ENCODE peak calls at places on chromosomes 5 and 9, in seven cellular contexts. One of them, this sample, is unnamed.

GRCh38 chr9:98391406-98391805 is 136.0 kb upstream of the TBC1D2 start:
- DNase-seq in tibial nerve: no peak
- DNase-seq in vagina: no peak
- DNase-seq in AG20443: no peak
- DNase-seq in sciatic nerve: no peak
- DNase-seq in stimulated activated CD4-positive, alpha-beta T cell treated with anti-CD3 and anti-CD28 coated beads, Interleukin-4, amount 100 ng/mL, for 1 hour: no peak
- DNase-seq in ELR: peak
- DNase-seq in this sample: no peak

GRCh38 chr5:146510528-146510927 is 5.5 kb downstream of the GPR151 start:
- DNase-seq in ELR: peak
- DNase-seq in tibial nerve: no peak
- DNase-seq in sciatic nerve: no peak
- DNase-seq in stimulated activated CD4-positive, alpha-beta T cell treated with anti-CD3 and anti-CD28 coated beads, Interleukin-4, amount 100 ng/mL, for 1 hour: no peak
- DNase-seq in AG20443: no peak
- DNase-seq in vagina: no peak
- DNase-seq in this sample: no peak

GRCh38 chr5:33938881-33939280 is 2.7 kb downstream of the RXFP3 start:
- DNase-seq in AG20443: no peak
- DNase-seq in sciatic nerve: no peak
- DNase-seq in tibial nerve: no peak
- DNase-seq in ELR: no peak
- DNase-seq in vagina: no peak
- DNase-seq in stimulated activated CD4-positive, alpha-beta T cell treated with anti-CD3 and anti-CD28 coated beads, Interleukin-4, amount 100 ng/mL, for 1 hour: no peak
- DNase-seq in this sample: no peak

GRCh38 chr9:127144670-127145458 is 22.4 kb upstream of the ANGPTL2 start:
- DNase-seq in tibial nerve: no peak
- DNase-seq in sciatic nerve: no peak
- DNase-seq in vagina: peak
- DNase-seq in ELR: no peak
- DNase-seq in AG20443: no peak
- DNase-seq in stimulated activated CD4-positive, alpha-beta T cell treated with anti-CD3 and anti-CD28 coated beads, Interleukin-4, amount 100 ng/mL, for 1 hour: no peak
- DNase-seq in this sample: no peak

GRCh38 chr9:136697146-136697820 is 10.0 kb upstream of the AGPAT2 start:
- DNase-seq in stimulated activated CD4-positive, alpha-beta T cell treated with anti-CD3 and anti-CD28 coated beads, Interleukin-4, amount 100 ng/mL, for 1 hour: no peak
- DNase-seq in sciatic nerve: no peak
- DNase-seq in AG20443: no peak
- DNase-seq in vagina: no peak
- DNase-seq in ELR: no peak
- DNase-seq in tibial nerve: no peak
- DNase-seq in this sample: no peak

GRCh38 chr9:97895695-97896332 is 26.5 kb downstream of the TRMO start:
- DNase-seq in stimulated activated CD4-positive, alpha-beta T cell treated with anti-CD3 and anti-CD28 coated beads, Interleukin-4, amount 100 ng/mL, for 1 hour: no peak
- DNase-seq in vagina: no peak
- DNase-seq in AG20443: no peak
- DNase-seq in ELR: peak
- DNase-seq in tibial nerve: no peak
- DNase-seq in sciatic nerve: no peak
- DNase-seq in this sample: no peak

GRCh38 chr5:15927710-15928380 is 251.7 kb downstream of the MARCHF11 start:
- DNase-seq in vagina: no peak
- DNase-seq in stimulated activated CD4-positive, alpha-beta T cell treated with anti-CD3 and anti-CD28 coated beads, Interleukin-4, amount 100 ng/mL, for 1 hour: no peak
- DNase-seq in AG20443: no peak
- DNase-seq in sciatic nerve: no peak
- DNase-seq in tibial nerve: no peak
- DNase-seq in ELR: no peak
- DNase-seq in this sample: no peak

GRCh38 chr5:123610665-123611406 is 98.9 kb downstream of the CSNK1G3 start:
- DNase-seq in tibial nerve: peak
- DNase-seq in vagina: no peak
- DNase-seq in stimulated activated CD4-positive, alpha-beta T cell treated with anti-CD3 and anti-CD28 coated beads, Interleukin-4, amount 100 ng/mL, for 1 hour: no peak
- DNase-seq in ELR: peak
- DNase-seq in sciatic nerve: no peak
- DNase-seq in AG20443: peak
- DNase-seq in this sample: peak

GRCh38 chr5:16568875-16569580 is 47.8 kb downstream of the RETREG1 start:
- DNase-seq in vagina: no peak
- DNase-seq in tibial nerve: no peak
- DNase-seq in AG20443: no peak
- DNase-seq in stimulated activated CD4-positive, alpha-beta T cell treated with anti-CD3 and anti-CD28 coated beads, Interleukin-4, amount 100 ng/mL, for 1 hour: no peak
- DNase-seq in ELR: peak
- DNase-seq in sciatic nerve: peak
- DNase-seq in this sample: no peak

GRCh38 chr9:25225938-25226760 is 452.1 kb downstream of the TUSC1 start:
- DNase-seq in AG20443: no peak
- DNase-seq in tibial nerve: no peak
- DNase-seq in sciatic nerve: no peak
- DNase-seq in vagina: no peak
- DNase-seq in stimulated activated CD4-positive, alpha-beta T cell treated with anti-CD3 and anti-CD28 coated beads, Interleukin-4, amount 100 ng/mL, for 1 hour: no peak
- DNase-seq in ELR: no peak
- DNase-seq in this sample: no peak

GRCh38 chr5:147560982-147561381 is 51.1 kb upstream of the DPYSL3 start:
- DNase-seq in vagina: no peak
- DNase-seq in ELR: no peak
- DNase-seq in sciatic nerve: no peak
- DNase-seq in tibial nerve: no peak
- DNase-seq in AG20443: no peak
- DNase-seq in stimulated activated CD4-positive, alpha-beta T cell treated with anti-CD3 and anti-CD28 coated beads, Interleukin-4, amount 100 ng/mL, for 1 hour: no peak
- DNase-seq in this sample: no peak

GRCh38 chr9:136481558-136481957 is 1.3 kb downstream of the SEC16A start:
- DNase-seq in tibial nerve: no peak
- DNase-seq in ELR: no peak
- DNase-seq in stimulated activated CD4-positive, alpha-beta T cell treated with anti-CD3 and anti-CD28 coated beads, Interleukin-4, amount 100 ng/mL, for 1 hour: no peak
- DNase-seq in vagina: no peak
- DNase-seq in sciatic nerve: no peak
- DNase-seq in AG20443: no peak
- DNase-seq in this sample: no peak

GRCh38 chr9:80061940-80062339 is 490.2 kb downstream of the TLE4 start:
- DNase-seq in sciatic nerve: no peak
- DNase-seq in ELR: peak
- DNase-seq in tibial nerve: peak
- DNase-seq in AG20443: peak
- DNase-seq in stimulated activated CD4-positive, alpha-beta T cell treated with anti-CD3 and anti-CD28 coated beads, Interleukin-4, amount 100 ng/mL, for 1 hour: no peak
- DNase-seq in vagina: no peak
- DNase-seq in this sample: no peak

GRCh38 chr5:1011226-1011631 is 2.6 kb downstream of the NKD2 start:
- DNase-seq in tibial nerve: no peak
- DNase-seq in AG20443: no peak
- DNase-seq in ELR: peak
- DNase-seq in vagina: no peak
- DNase-seq in sciatic nerve: no peak
- DNase-seq in stimulated activated CD4-positive, alpha-beta T cell treated with anti-CD3 and anti-CD28 coated beads, Interleukin-4, amount 100 ng/mL, for 1 hour: peak
- DNase-seq in this sample: no peak

GRCh38 chr5:32329395-32329834 is 16.7 kb upstream of the MTMR12 start:
- DNase-seq in sciatic nerve: peak
- DNase-seq in stimulated activated CD4-positive, alpha-beta T cell treated with anti-CD3 and anti-CD28 coated beads, Interleukin-4, amount 100 ng/mL, for 1 hour: peak
- DNase-seq in tibial nerve: peak
- DNase-seq in vagina: no peak
- DNase-seq in ELR: peak
- DNase-seq in AG20443: peak
- DNase-seq in this sample: no peak

GRCh38 chr5:119250946-119251901 is 104.6 kb upstream of the TNFAIP8 start:
- DNase-seq in vagina: no peak
- DNase-seq in tibial nerve: no peak
- DNase-seq in ELR: no peak
- DNase-seq in AG20443: no peak
- DNase-seq in sciatic nerve: no peak
- DNase-seq in stimulated activated CD4-positive, alpha-beta T cell treated with anti-CD3 and anti-CD28 coated beads, Interleukin-4, amount 100 ng/mL, for 1 hour: no peak
- DNase-seq in this sample: no peak

GRCh38 chr9:101566904-101567724 is 27.7 kb downstream of the PPP3R2 start:
- DNase-seq in tibial nerve: no peak
- DNase-seq in ELR: peak
- DNase-seq in vagina: no peak
- DNase-seq in stimulated activated CD4-positive, alpha-beta T cell treated with anti-CD3 and anti-CD28 coated beads, Interleukin-4, amount 100 ng/mL, for 1 hour: peak
- DNase-seq in sciatic nerve: no peak
- DNase-seq in AG20443: peak
- DNase-seq in this sample: no peak

GRCh38 chr5:171580506-171581265 is 161.2 kb downstream of the FGF18 start:
- DNase-seq in vagina: no peak
- DNase-seq in sciatic nerve: no peak
- DNase-seq in stimulated activated CD4-positive, alpha-beta T cell treated with anti-CD3 and anti-CD28 coated beads, Interleukin-4, amount 100 ng/mL, for 1 hour: no peak
- DNase-seq in ELR: peak
- DNase-seq in AG20443: peak
- DNase-seq in tibial nerve: no peak
- DNase-seq in this sample: no peak

GRCh38 chr9:12696931-12697622 is 3.9 kb downstream of the TYRP1 start:
- DNase-seq in AG20443: no peak
- DNase-seq in vagina: no peak
- DNase-seq in stimulated activated CD4-positive, alpha-beta T cell treated with anti-CD3 and anti-CD28 coated beads, Interleukin-4, amount 100 ng/mL, for 1 hour: no peak
- DNase-seq in ELR: no peak
- DNase-seq in sciatic nerve: no peak
- DNase-seq in tibial nerve: no peak
- DNase-seq in this sample: no peak

GRCh38 chr9:137480686-137481683 is 21.9 kb upstream of the NSMF start:
- DNase-seq in AG20443: no peak
- DNase-seq in stimulated activated CD4-positive, alpha-beta T cell treated with anti-CD3 and anti-CD28 coated beads, Interleukin-4, amount 100 ng/mL, for 1 hour: no peak
- DNase-seq in sciatic nerve: peak
- DNase-seq in tibial nerve: no peak
- DNase-seq in vagina: no peak
- DNase-seq in ELR: no peak
- DNase-seq in this sample: no peak

GRCh38 chr5:56516936-56517521 is 283.9 kb upstream of the ANKRD55 start:
- DNase-seq in sciatic nerve: no peak
- DNase-seq in ELR: no peak
- DNase-seq in vagina: no peak
- DNase-seq in stimulated activated CD4-positive, alpha-beta T cell treated with anti-CD3 and anti-CD28 coated beads, Interleukin-4, amount 100 ng/mL, for 1 hour: no peak
- DNase-seq in AG20443: no peak
- DNase-seq in tibial nerve: peak
- DNase-seq in this sample: no peak

GRCh38 chr5:573976-574375 is 38.2 kb upstream of the CEP72 start:
- DNase-seq in AG20443: no peak
- DNase-seq in stimulated activated CD4-positive, alpha-beta T cell treated with anti-CD3 and anti-CD28 coated beads, Interleukin-4, amount 100 ng/mL, for 1 hour: no peak
- DNase-seq in vagina: no peak
- DNase-seq in ELR: no peak
- DNase-seq in tibial nerve: no peak
- DNase-seq in sciatic nerve: no peak
- DNase-seq in this sample: no peak

GRCh38 chr5:174323878-174324281 is 278.4 kb downstream of the NSG2 start:
- DNase-seq in AG20443: peak
- DNase-seq in stimulated activated CD4-positive, alpha-beta T cell treated with anti-CD3 and anti-CD28 coated beads, Interleukin-4, amount 100 ng/mL, for 1 hour: no peak
- DNase-seq in ELR: peak
- DNase-seq in tibial nerve: no peak
- DNase-seq in vagina: no peak
- DNase-seq in sciatic nerve: no peak
- DNase-seq in this sample: no peak

GRCh38 chr5:101942321-101942882 is 353.7 kb downstream of the SLCO4C1 start:
- DNase-seq in sciatic nerve: no peak
- DNase-seq in stimulated activated CD4-positive, alpha-beta T cell treated with anti-CD3 and anti-CD28 coated beads, Interleukin-4, amount 100 ng/mL, for 1 hour: no peak
- DNase-seq in AG20443: peak
- DNase-seq in vagina: no peak
- DNase-seq in ELR: peak
- DNase-seq in tibial nerve: no peak
- DNase-seq in this sample: no peak

GRCh38 chr5:54832066-54832465 is 153.3 kb downstream of the ESM1 start:
- DNase-seq in sciatic nerve: no peak
- DNase-seq in tibial nerve: no peak
- DNase-seq in vagina: no peak
- DNase-seq in AG20443: peak
- DNase-seq in stimulated activated CD4-positive, alpha-beta T cell treated with anti-CD3 and anti-CD28 coated beads, Interleukin-4, amount 100 ng/mL, for 1 hour: no peak
- DNase-seq in ELR: no peak
- DNase-seq in this sample: no peak

GRCh38 chr9:34507966-34508365 is 14.8 kb downstream of the ENHO start:
- DNase-seq in stimulated activated CD4-positive, alpha-beta T cell treated with anti-CD3 and anti-CD28 coated beads, Interleukin-4, amount 100 ng/mL, for 1 hour: no peak
- DNase-seq in vagina: no peak
- DNase-seq in ELR: no peak
- DNase-seq in sciatic nerve: no peak
- DNase-seq in AG20443: no peak
- DNase-seq in tibial nerve: no peak
- DNase-seq in this sample: no peak

GRCh38 chr5:140347382-140347781 is 979 bp upstream of the HBEGF start:
- DNase-seq in ELR: no peak
- DNase-seq in AG20443: no peak
- DNase-seq in tibial nerve: no peak
- DNase-seq in stimulated activated CD4-positive, alpha-beta T cell treated with anti-CD3 and anti-CD28 coated beads, Interleukin-4, amount 100 ng/mL, for 1 hour: no peak
- DNase-seq in vagina: no peak
- DNase-seq in sciatic nerve: no peak
- DNase-seq in this sample: no peak

GRCh38 chr9:130058887-130059286 is 5.2 kb downstream of the GPR107 start:
- DNase-seq in stimulated activated CD4-positive, alpha-beta T cell treated with anti-CD3 and anti-CD28 coated beads, Interleukin-4, amount 100 ng/mL, for 1 hour: no peak
- DNase-seq in sciatic nerve: no peak
- DNase-seq in AG20443: no peak
- DNase-seq in tibial nerve: no peak
- DNase-seq in vagina: no peak
- DNase-seq in ELR: no peak
- DNase-seq in this sample: no peak